ENCODE peak calls at places on chromosomes 16 and 17, in seven cellular contexts. One of them, this sample, is unnamed.

GRCh38 chr17:57604771-57605733 is 140.0 kb downstream of the CCDC182 start:
- DNase-seq in heart left ventricle: peak
- DNase-seq in EH: peak
- DNase-seq in RCC 7860: no peak
- DNase-seq in stomach: peak
- DNase-seq in AG10803: peak
- DNase-seq in T follicular helper cell: peak
- DNase-seq in this sample: no peak

GRCh38 chr16:35295856-35296255 is 1836.4 kb downstream of the TP53TG3F start:
- DNase-seq in EH: no peak
- DNase-seq in stomach: no peak
- DNase-seq in T follicular helper cell: no peak
- DNase-seq in AG10803: no peak
- DNase-seq in RCC 7860: no peak
- DNase-seq in heart left ventricle: no peak
- DNase-seq in this sample: no peak

GRCh38 chr17:4220655-4221054 is 43.1 kb downstream of the ANKFY1 start:
- DNase-seq in T follicular helper cell: no peak
- DNase-seq in AG10803: peak
- DNase-seq in RCC 7860: no peak
- DNase-seq in EH: peak
- DNase-seq in heart left ventricle: no peak
- DNase-seq in stomach: no peak
- DNase-seq in this sample: no peak

GRCh38 chr16:364595-365491 is 5.5 kb downstream of the MRPL28 start:
- DNase-seq in EH: no peak
- DNase-seq in RCC 7860: no peak
- DNase-seq in heart left ventricle: no peak
- DNase-seq in stomach: no peak
- DNase-seq in AG10803: no peak
- DNase-seq in T follicular helper cell: no peak
- DNase-seq in this sample: no peak

GRCh38 chr17:80586464-80587228 is 42.0 kb downstream of the RPTOR start:
- DNase-seq in T follicular helper cell: no peak
- DNase-seq in RCC 7860: no peak
- DNase-seq in stomach: no peak
- DNase-seq in AG10803: no peak
- DNase-seq in heart left ventricle: no peak
- DNase-seq in EH: no peak
- DNase-seq in this sample: no peak

GRCh38 chr17:2243953-2244352 is 59.6 kb downstream of the SMG6 start:
- DNase-seq in heart left ventricle: no peak
- DNase-seq in T follicular helper cell: no peak
- DNase-seq in RCC 7860: no peak
- DNase-seq in AG10803: peak
- DNase-seq in EH: peak
- DNase-seq in stomach: no peak
- DNase-seq in this sample: no peak

GRCh38 chr16:58499092-58499511 is 841 bp upstream of the NDRG4 start:
- DNase-seq in EH: no peak
- DNase-seq in stomach: no peak
- DNase-seq in heart left ventricle: no peak
- DNase-seq in RCC 7860: no peak
- DNase-seq in T follicular helper cell: no peak
- DNase-seq in AG10803: no peak
- DNase-seq in this sample: no peak

GRCh38 chr16:23505180-23505665 is 5.1 kb downstream of the GGA2 start:
- DNase-seq in T follicular helper cell: no peak
- DNase-seq in RCC 7860: peak
- DNase-seq in EH: no peak
- DNase-seq in stomach: no peak
- DNase-seq in AG10803: no peak
- DNase-seq in heart left ventricle: no peak
- DNase-seq in this sample: no peak

GRCh38 chr17:68344701-68345136 is 53.4 kb downstream of the ARSG start:
- DNase-seq in heart left ventricle: no peak
- DNase-seq in stomach: peak
- DNase-seq in EH: peak
- DNase-seq in T follicular helper cell: peak
- DNase-seq in AG10803: no peak
- DNase-seq in RCC 7860: no peak
- DNase-seq in this sample: no peak

GRCh38 chr17:194844-195602 is 13.6 kb upstream of the DOC2B start:
- DNase-seq in RCC 7860: no peak
- DNase-seq in heart left ventricle: no peak
- DNase-seq in EH: no peak
- DNase-seq in T follicular helper cell: no peak
- DNase-seq in stomach: no peak
- DNase-seq in AG10803: no peak
- DNase-seq in this sample: peak

GRCh38 chr17:51000835-51001638 is 119.6 kb downstream of the SPAG9 start:
- DNase-seq in heart left ventricle: no peak
- DNase-seq in RCC 7860: peak
- DNase-seq in AG10803: peak
- DNase-seq in EH: peak
- DNase-seq in stomach: no peak
- DNase-seq in T follicular helper cell: no peak
- DNase-seq in this sample: no peak

GRCh38 chr17:82375359-82376041 is 3.9 kb downstream of the UTS2R start:
- DNase-seq in stomach: no peak
- DNase-seq in AG10803: no peak
- DNase-seq in T follicular helper cell: no peak
- DNase-seq in EH: no peak
- DNase-seq in RCC 7860: no peak
- DNase-seq in heart left ventricle: no peak
- DNase-seq in this sample: peak

GRCh38 chr16:56869513-56870270 is 4.7 kb downstream of the SLC12A3 start:
- DNase-seq in EH: peak
- DNase-seq in heart left ventricle: no peak
- DNase-seq in AG10803: no peak
- DNase-seq in RCC 7860: peak
- DNase-seq in stomach: no peak
- DNase-seq in T follicular helper cell: no peak
- DNase-seq in this sample: peak

GRCh38 chr17:78793415-78793814 is 11.3 kb upstream of the CYTH1 start:
- DNase-seq in EH: no peak
- DNase-seq in T follicular helper cell: no peak
- DNase-seq in AG10803: no peak
- DNase-seq in stomach: no peak
- DNase-seq in RCC 7860: no peak
- DNase-seq in heart left ventricle: no peak
- DNase-seq in this sample: peak

GRCh38 chr17:4800462-4801185 is 1.5 kb downstream of the C17orf114 start:
- DNase-seq in EH: no peak
- DNase-seq in AG10803: no peak
- DNase-seq in RCC 7860: peak
- DNase-seq in stomach: no peak
- DNase-seq in heart left ventricle: no peak
- DNase-seq in T follicular helper cell: no peak
- DNase-seq in this sample: no peak

GRCh38 chr16:30459456-30459855 is 13.1 kb upstream of the ITGAL start:
- DNase-seq in AG10803: no peak
- DNase-seq in heart left ventricle: no peak
- DNase-seq in EH: no peak
- DNase-seq in stomach: no peak
- DNase-seq in RCC 7860: no peak
- DNase-seq in T follicular helper cell: no peak
- DNase-seq in this sample: no peak

GRCh38 chr17:46078675-46079074 is 79.6 kb downstream of the STH start:
- DNase-seq in stomach: no peak
- DNase-seq in T follicular helper cell: no peak
- DNase-seq in AG10803: no peak
- DNase-seq in RCC 7860: no peak
- DNase-seq in EH: no peak
- DNase-seq in heart left ventricle: no peak
- DNase-seq in this sample: no peak

GRCh38 chr16:10558746-10559641 is 21.4 kb downstream of the EMP2 start:
- DNase-seq in heart left ventricle: peak
- DNase-seq in RCC 7860: peak
- DNase-seq in T follicular helper cell: no peak
- DNase-seq in stomach: peak
- DNase-seq in AG10803: peak
- DNase-seq in EH: peak
- DNase-seq in this sample: peak

GRCh38 chr16:85557976-85558589 is 55.0 kb upstream of the GSE1 start:
- DNase-seq in stomach: peak
- DNase-seq in AG10803: no peak
- DNase-seq in EH: no peak
- DNase-seq in T follicular helper cell: no peak
- DNase-seq in RCC 7860: no peak
- DNase-seq in heart left ventricle: no peak
- DNase-seq in this sample: no peak

GRCh38 chr17:82893779-82894178 is 54.0 kb upstream of the ZNF750 start:
- DNase-seq in T follicular helper cell: no peak
- DNase-seq in RCC 7860: no peak
- DNase-seq in EH: peak
- DNase-seq in AG10803: peak
- DNase-seq in heart left ventricle: no peak
- DNase-seq in stomach: no peak
- DNase-seq in this sample: no peak

GRCh38 chr16:27368358-27368722 is 33.6 kb upstream of the IL21R start:
- DNase-seq in RCC 7860: no peak
- DNase-seq in AG10803: no peak
- DNase-seq in stomach: no peak
- DNase-seq in T follicular helper cell: no peak
- DNase-seq in EH: no peak
- DNase-seq in heart left ventricle: no peak
- DNase-seq in this sample: no peak

This sample was measured in lower lobe of right lung.